ENCODE peak calls at places on chromosomes 7 and 10, in nine cellular contexts. L, N, V, Z, D, J, T, A and P are unnamed samples.

GRCh38 chr10:77571490-77571889 is 66.1 kb downstream of the KCNMA1 start:
- DNase-seq in L (no peak), N (no peak), V (no peak), Z (no peak), D (no peak), J (no peak), T (no peak), A (no peak), P (no peak)

GRCh38 chr7:126702242-126703016 is 550.3 kb downstream of the GRM8 start:
- DNase-seq in L (peak; percentile 89), N (no peak), V (peak; percentile 17), Z (peak; percentile 71), D (no peak), J (no peak), T (no peak), A (no peak), P (no peak)

GRCh38 chr10:121157998-121158397 is 306.8 kb downstream of the WDR11 start:
- DNase-seq in L (peak; percentile 65), N (peak; percentile 54), V (no peak), Z (peak; percentile 46), D (no peak), J (no peak), T (no peak), A (no peak), P (no peak)

GRCh38 chr10:4372601-4373000 is 453.4 kb upstream of the AKR1E2 start:
- DNase-seq in L (peak; percentile 98), N (no peak), V (peak; percentile 100), Z (peak; percentile 99), D (no peak), J (no peak), T (no peak), A (no peak), P (no peak)

GRCh38 chr7:88226886-88227516 is 7.2 kb upstream of the SRI start:
- DNase-seq in L (peak; percentile 74), N (peak; percentile 96), V (peak; percentile 91), Z (peak; percentile 77), D (no peak), J (no peak), T (peak; percentile 79), A (peak; percentile 38), P (no peak)

GRCh38 chr10:103800789-103801540 is 54.4 kb downstream of the SH3PXD2A start:
- DNase-seq in L (no peak), N (peak; percentile 98), V (no peak), Z (no peak), D (no peak), J (peak; percentile 61), T (peak; percentile 22), A (no peak), P (no peak)

GRCh38 chr7:149133311-149133710 is 7.2 kb upstream of the ZNF425 start:
- DNase-seq in L (no peak), N (no peak), V (no peak), Z (no peak), D (no peak), J (no peak), T (no peak), A (no peak), P (no peak)

GRCh38 chr7:158358926-158359645 is 228.5 kb downstream of the PTPRN2 start:
- DNase-seq in L (no peak), N (no peak), V (no peak), Z (no peak), D (no peak), J (peak; percentile 15), T (no peak), A (no peak), P (no peak)

GRCh38 chr7:42046483-42046882 is 190.5 kb downstream of the GLI3 start:
- DNase-seq in L (peak; percentile 77), N (no peak), V (no peak), Z (peak; percentile 78), D (no peak), J (no peak), T (no peak), A (peak; percentile 57), P (no peak)

GRCh38 chr10:78774614-78774998 is 294.2 kb upstream of the ZMIZ1 start:
- DNase-seq in L (no peak), N (no peak), V (no peak), Z (peak; percentile 36), D (no peak), J (no peak), T (no peak), A (peak; percentile 68), P (peak; percentile 82)

GRCh38 chr10:45442670-45443069 is 68.7 kb downstream of the ALOX5 start:
- DNase-seq in L (no peak), N (no peak), V (no peak), Z (no peak), D (no peak), J (no peak), T (no peak), A (peak; percentile 78), P (no peak)

GRCh38 chr7:137944168-137944567 is 57.7 kb downstream of the CREB3L2 start:
- DNase-seq in L (peak; percentile 92), N (no peak), V (peak; percentile 58), Z (peak; percentile 30), D (no peak), J (no peak), T (no peak), A (no peak), P (no peak)

GRCh38 chr10:27625452-27626345 is 119.9 kb downstream of the MKX start:
- DNase-seq in L (no peak), N (no peak), V (peak; percentile 20), Z (no peak), D (no peak), J (no peak), T (no peak), A (no peak), P (no peak)

GRCh38 chr10:104581884-104582603 is 59.0 kb upstream of the SORCS3 start:
- DNase-seq in L (peak; percentile 88), N (peak; percentile 60), V (peak; percentile 89), Z (peak; percentile 30), D (no peak), J (no peak), T (no peak), A (no peak), P (no peak)

GRCh38 chr7:6096581-6096980 is 65.4 kb downstream of the ANKRD61 start:
- DNase-seq in L (no peak), N (no peak), V (no peak), Z (no peak), D (no peak), J (no peak), T (no peak), A (no peak), P (no peak)

GRCh38 chr7:155798673-155799439 is 13.4 kb downstream of the SHH start:
- DNase-seq in L (no peak), N (no peak), V (no peak), Z (no peak), D (no peak), J (no peak), T (no peak), A (peak; percentile 46), P (no peak)

GRCh38 chr7:45978010-45978681 is 57.1 kb upstream of the IGFBP3 start:
- DNase-seq in L (peak; percentile 99), N (peak; percentile 99), V (peak; percentile 95), Z (peak; percentile 93), D (no peak), J (no peak), T (peak; percentile 67), A (peak; percentile 96), P (no peak)

GRCh38 chr7:74653686-74654181 is 3.8 kb upstream of the GTF2I start:
- DNase-seq in L (no peak), N (no peak), V (no peak), Z (no peak), D (no peak), J (no peak), T (peak; percentile 74), A (no peak), P (no peak)

GRCh38 chr10:110354322-110354766 is 49.6 kb upstream of the SMNDC1 start:
- DNase-seq in L (peak; percentile 73), N (peak; percentile 87), V (peak; percentile 94), Z (peak; percentile 82), D (peak; percentile 64), J (peak; percentile 80), T (peak; percentile 75), A (peak; percentile 92), P (peak; percentile 94)
- TF ChIP-seq CTCF in L (peak; percentile 91), N (peak; percentile 83), V (peak; percentile 93), Z (peak; percentile 88), D (peak; percentile 82), J (peak; percentile 63), T (peak; percentile 58), A (peak; percentile 98), P (no peak)

DNA sequence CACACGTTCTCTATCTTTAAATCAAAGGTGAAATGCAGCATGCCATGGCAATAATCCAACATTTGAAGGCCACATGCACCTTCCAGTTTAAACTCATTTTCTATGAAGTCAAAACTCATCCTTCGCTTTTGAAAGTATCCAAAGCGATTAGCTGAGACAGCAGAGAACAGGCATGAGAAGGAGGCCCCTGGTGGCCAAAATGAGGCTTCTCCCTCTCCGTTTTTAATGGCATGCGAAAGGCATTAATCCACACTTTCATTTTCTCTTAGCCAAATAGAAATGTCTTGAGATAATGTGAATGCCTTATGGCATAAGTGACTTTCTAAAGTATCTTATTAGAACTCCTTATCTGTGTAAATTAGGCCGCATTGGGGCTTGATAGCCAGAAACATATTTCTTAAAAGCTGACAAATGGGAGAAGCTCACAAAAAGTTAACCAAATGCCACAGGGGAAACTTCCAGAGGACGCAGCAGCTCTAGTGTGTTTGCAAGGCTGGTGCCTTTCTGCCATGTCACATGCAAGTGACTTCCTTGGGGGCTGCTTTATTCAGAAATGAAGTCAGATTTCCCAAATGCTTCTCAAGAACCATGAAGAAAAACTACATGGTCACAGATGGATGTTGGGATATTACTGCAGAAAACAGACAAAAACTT is 1189.6 kb downstream of the SORCS1 start:
- DNase-seq in L (no peak), N (peak; percentile 17), V (peak; percentile 11), Z (peak; percentile 52), D (no peak), J (no peak), T (peak; percentile 25), A (no peak), P (no peak)
- H3K4me3 ChIP-seq in L (no peak overlapping the region), N (peak overlapping the region; percentile 16), V (no peak overlapping the region), Z (no peak overlapping the region), D (no peak overlapping the region), J (no peak overlapping the region), T (no peak overlapping the region), A (no peak overlapping the region), P (no peak overlapping the region)

DNA sequence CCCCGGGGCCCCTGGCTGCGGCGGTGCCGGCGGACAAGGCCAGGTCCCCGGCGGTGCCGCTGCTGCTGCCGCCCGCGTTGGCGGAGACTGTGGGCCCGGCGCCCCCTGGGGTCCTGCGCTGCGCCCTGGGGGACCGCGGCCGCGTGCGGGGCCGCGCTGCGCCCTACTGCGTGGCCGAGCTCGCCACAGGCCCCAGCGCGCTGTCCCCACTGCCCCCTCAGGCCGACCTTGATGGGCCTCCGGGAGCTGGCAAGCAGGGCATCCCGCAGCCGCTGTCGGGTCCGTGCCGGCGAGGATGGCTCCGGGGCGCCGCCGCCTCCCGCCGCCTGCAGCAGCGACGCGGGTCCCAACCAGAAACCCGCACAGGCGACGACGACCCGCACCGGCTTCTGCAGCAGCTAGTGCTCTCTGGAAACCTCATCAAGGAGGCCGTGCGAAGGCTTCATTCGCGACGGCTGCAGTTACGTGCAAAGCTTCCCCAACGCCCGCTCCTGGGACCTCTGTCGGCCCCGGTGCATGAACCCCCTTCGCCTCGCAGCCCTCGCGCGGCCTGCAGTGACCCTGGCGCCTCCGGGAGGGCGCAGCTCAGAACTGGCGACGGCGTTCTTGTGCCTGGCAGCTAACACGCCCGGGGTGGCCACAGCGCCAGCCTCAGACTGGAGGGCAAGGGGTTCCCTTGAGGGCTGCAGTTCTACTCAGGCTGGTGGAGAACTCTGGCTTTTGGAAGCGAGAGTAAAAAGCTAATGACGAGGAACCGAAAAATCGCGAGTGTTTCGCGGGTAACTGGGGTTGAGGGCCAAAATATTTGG is 804 bp downstream of the FRAT1 start:
- DNase-seq in L (no peak), N (peak; percentile 18), V (peak; percentile 14), Z (no peak), D (peak; percentile 60), J (peak; percentile 78), T (peak; percentile 53), A (peak; percentile 69), P (peak; percentile 90)
- TF ChIP-seq CTCF in L (no peak), N (no peak), V (no peak), Z (peak; percentile 12), D (peak; percentile 17), J (no peak), T (no peak), A (no peak), P (no peak)

GRCh38 chr10:85429126-85429525 is 937.5 kb downstream of the GRID1 start:
- DNase-seq in L (no peak), N (no peak), V (no peak), Z (no peak), D (no peak), J (no peak), T (no peak), A (no peak), P (no peak)
- H3K4me3 ChIP-seq in L (no peak overlapping the region), N (no peak overlapping the region), V (no peak overlapping the region), Z (no peak overlapping the region), D (no peak overlapping the region), J (no peak overlapping the region), T (no peak overlapping the region), A (no peak overlapping the region), P (no peak overlapping the region)